ENCODE peak calls at places on chromosomes 4 and X, in six cellular contexts. T is stomach, Z is tibial nerve, C is mammary epithelial cell, J is tibial artery, A is HCT116. W is an unnamed sample.

GRCh38 chrX:20221902-20222301 is 44.8 kb downstream of the RPS6KA3 start:
- DNase-seq in J (no peak), A (no peak), C (no peak), Z (no peak), T (no peak), W (peak)

GRCh38 chrX:71096702-71097032 is 1.0 kb downstream of the FOXO4 start:
- DNase-seq in C (no peak), A (no peak), T (peak), Z (no peak), J (no peak), W (no peak)

GRCh38 chrX:129651756-129652564 is 2.8 kb downstream of the APLN start:
- DNase-seq in J (no peak), T (peak), C (no peak), A (no peak), Z (no peak), W (no peak)

GRCh38 chr4:33218238-33218637 is 2498.1 kb downstream of the PCDH7 start:
- DNase-seq in A (no peak), Z (no peak), J (no peak), T (no peak), C (no peak), W (no peak)

GRCh38 chr4:31021008-31021407 is 300.8 kb downstream of the PCDH7 start:
- DNase-seq in A (no peak), T (no peak), J (no peak), Z (no peak), C (no peak), W (no peak)

GRCh38 chr4:88522702-88523324 is 763 bp downstream of the PYURF start:
- DNase-seq in Z (no peak), T (peak), A (no peak), C (peak), J (no peak), W (peak)

GRCh38 chrX:71976753-71977152 is 66.1 kb downstream of the NHSL2 start:
- DNase-seq in A (no peak), T (no peak), J (no peak), C (no peak), Z (no peak), W (no peak)

GRCh38 chr4:109703664-109704351 is 563 bp upstream of the CASP6 start:
- DNase-seq in C (no peak), J (no peak), Z (no peak), A (no peak), T (no peak), W (no peak)

GRCh38 chrX:35098419-35098818 is 155.8 kb downstream of the FAM47B start:
- DNase-seq in A (no peak), Z (no peak), T (no peak), C (no peak), J (no peak), W (no peak)

GRCh38 chrX:56978172-56978571 is 17.2 kb downstream of the SPIN3 start:
- DNase-seq in Z (no peak), J (no peak), C (peak), T (no peak), A (peak), W (peak)

GRCh38 chr4:169142390-169142789 is 128.4 kb downstream of the SH3RF1 start:
- DNase-seq in J (no peak), T (no peak), C (no peak), A (no peak), Z (no peak), W (no peak)

GRCh38 chrX:79080131-79080530 is 64.4 kb upstream of the GPR174 start:
- DNase-seq in J (no peak), A (no peak), Z (no peak), C (no peak), T (no peak), W (no peak)

GRCh38 chrX:41903544-41903943 is 19.8 kb downstream of the CASK start:
- DNase-seq in C (no peak), J (no peak), Z (no peak), T (no peak), A (no peak), W (no peak)

GRCh38 chr4:23040539-23040938 is 347.8 kb downstream of the GBA3 start:
- DNase-seq in T (no peak), C (no peak), J (no peak), A (no peak), Z (no peak), W (no peak)

GRCh38 chr4:6942238-6942800 is 32.7 kb downstream of the TBC1D14 start:
- DNase-seq in J (no peak), A (peak), T (no peak), C (peak), Z (no peak), W (peak)

GRCh38 chr4:107034091-107034698 is 1.9 kb downstream of the DKK2 start:
- DNase-seq in J (no peak), A (no peak), C (no peak), T (no peak), Z (peak), W (no peak)

GRCh38 chr4:149176019-149176418 is 639.6 kb downstream of the IQCM start:
- DNase-seq in J (no peak), Z (no peak), A (no peak), C (no peak), T (no peak), W (no peak)

GRCh38 chrX:3777416-3777815 is 64.0 kb upstream of the PRKX start:
- DNase-seq in A (no peak), T (no peak), J (no peak), Z (no peak), C (no peak), W (no peak)

GRCh38 chrX:11414091-11414490 is 120.9 kb downstream of the AMELX start:
- DNase-seq in A (no peak), J (no peak), C (no peak), Z (no peak), T (no peak), W (no peak)

GRCh38 chr4:104749062-104749461 is 254.4 kb upstream of the CXXC4 start:
- DNase-seq in J (no peak), C (no peak), Z (no peak), T (no peak), A (no peak), W (no peak)

GRCh38 chr4:151117371-151117962 is 18.0 kb downstream of the RPS3A start:
- DNase-seq in A (peak), T (peak), Z (peak), C (peak), J (no peak), W (peak)

GRCh38 chr4:151110236-151110635 is 10.8 kb downstream of the RPS3A start:
- DNase-seq in C (no peak), Z (no peak), A (no peak), J (no peak), T (no peak), W (no peak)

GRCh38 chr4:151114338-151114737 is 14.9 kb downstream of the RPS3A start:
- DNase-seq in Z (no peak), T (no peak), A (no peak), C (no peak), J (no peak), W (no peak)

GRCh38 chr4:151114986-151115385 is 15.6 kb downstream of the RPS3A start:
- DNase-seq in J (no peak), Z (no peak), A (no peak), T (no peak), C (no peak), W (no peak)
- H3K27ac ChIP-seq in J (peak), Z (no peak), A (no peak), T (no peak), C (no peak), W (no peak)

GRCh38 chr4:40990202-40990898 is 224.0 kb downstream of the APBB2 start:
- DNase-seq in C (peak), A (peak), T (no peak), J (no peak), Z (no peak), W (no peak)

GRCh38 chr4:40990899-40991265 is 223.5 kb downstream of the APBB2 start:
- DNase-seq in J (no peak), A (no peak), Z (no peak), C (no peak), T (no peak), W (no peak)

GRCh38 chr4:40991908-40992307 is 222.4 kb downstream of the APBB2 start:
- DNase-seq in Z (no peak), A (no peak), C (no peak), J (no peak), T (no peak), W (no peak)

GRCh38 chr4:40995850-40996249 is 218.5 kb downstream of the APBB2 start:
- DNase-seq in J (no peak), C (no peak), A (no peak), T (no peak), Z (no peak), W (no peak)

DNA sequence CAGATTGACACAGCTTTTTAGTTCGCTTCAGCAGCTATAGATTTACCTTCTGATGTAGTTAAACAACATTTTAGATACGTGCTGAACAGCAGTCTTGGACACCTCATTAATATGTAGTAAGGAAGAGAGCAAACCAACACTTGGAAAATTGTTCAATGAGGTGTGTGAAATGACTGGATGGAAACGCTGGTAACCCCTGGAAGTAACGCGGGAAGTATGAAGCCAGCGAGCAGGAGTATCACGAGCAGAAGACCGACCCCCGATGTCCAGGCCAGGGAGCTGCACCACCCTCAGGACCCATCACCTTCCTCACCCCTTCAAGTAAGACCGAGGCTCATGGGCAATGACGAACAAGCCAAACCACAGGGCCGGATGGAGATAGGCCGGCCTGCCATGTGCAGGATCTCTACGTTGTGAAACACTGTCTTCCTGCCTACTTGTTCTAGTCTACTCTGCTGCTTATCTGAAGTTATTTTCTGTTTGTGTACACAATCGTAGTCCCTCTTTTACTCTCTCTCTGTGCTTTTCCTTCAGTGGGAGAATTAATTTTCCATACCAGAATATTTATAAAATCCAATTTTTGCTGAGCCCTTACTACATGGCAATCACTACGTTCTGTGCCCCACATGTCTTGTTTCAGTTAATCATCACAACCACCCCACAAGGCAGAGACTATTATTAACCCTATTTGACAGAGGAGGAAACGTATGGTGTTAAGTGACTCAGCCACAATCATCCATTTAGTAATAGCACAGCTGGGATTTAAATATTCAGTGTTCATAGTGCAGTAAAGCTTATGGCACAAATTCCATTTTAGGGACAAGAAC is 221.7 kb downstream of the APBB2 start:
- DNase-seq in C (peak), Z (no peak), J (no peak), A (no peak), T (no peak), W (no peak)
- H3K4me3 ChIP-seq in C (no peak), Z (no peak), J (no peak), A (no peak), T (no peak), W (no peak)

DNA sequence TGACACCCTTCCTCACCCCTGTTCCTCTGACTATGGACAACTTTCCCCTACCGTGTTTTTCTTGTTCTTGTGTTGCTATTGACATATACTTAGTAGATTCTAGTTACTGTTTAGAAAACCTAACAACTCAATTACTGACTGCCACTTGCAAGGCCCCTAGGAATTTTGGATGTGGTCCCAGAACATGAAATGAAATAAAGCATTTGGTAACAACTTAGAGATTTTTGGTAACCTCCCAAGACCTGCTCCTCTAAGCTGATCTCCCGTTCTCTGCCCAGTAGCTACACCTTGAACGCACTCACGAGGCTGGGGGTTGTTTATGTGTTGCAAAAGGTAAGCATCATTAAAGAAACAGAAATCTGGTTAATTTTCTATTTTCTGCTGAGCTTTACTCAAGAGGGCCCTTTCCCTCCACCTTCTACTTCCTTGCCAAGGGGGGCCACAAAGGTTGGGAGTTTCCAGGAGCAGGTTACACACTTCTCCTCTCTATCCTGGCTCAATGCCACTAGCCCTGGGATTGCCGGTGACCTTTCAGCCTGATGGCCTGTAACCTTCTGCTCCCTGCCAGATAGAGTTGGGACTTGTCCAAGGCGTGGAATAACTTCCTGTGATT is 20.5 kb downstream of the GAB3 start:
- DNase-seq in A (no peak), Z (no peak), T (no peak), C (no peak), J (no peak), W (peak)
- H3K27ac ChIP-seq in A (no peak), Z (peak), T (peak), C (no peak), J (peak), W (peak)

GRCh38 chrX:33970028-33970932 is 161.8 kb downstream of the FAM47A start:
- DNase-seq in A (no peak), C (no peak), T (no peak), J (no peak), Z (no peak), W (no peak)
- H3K4me3 ChIP-seq in A (no peak), C (no peak), T (no peak), J (no peak), Z (no peak), W (no peak)

W was measured in body of pancreas.